ENCODE peak calls at places on chromosome 6, in ten cellular contexts. One of them, this sample, is unnamed.

GRCh38 chr6:97053643-97054411 is 129.3 kb downstream of the KLHL32 start:
- DNase-seq in HCT116: peak
- DNase-seq in body of pancreas: no peak
- DNase-seq in adrenal gland: no peak
- DNase-seq in GM12891: no peak
- DNase-seq in lower leg skin: no peak
- DNase-seq in uterus: no peak
- DNase-seq in A549: no peak
- DNase-seq in HepG2: no peak
- DNase-seq in heart left ventricle: no peak
- DNase-seq in this sample: no peak

GRCh38 chr6:56671160-56671559 is 28.5 kb upstream of the DST start:
- DNase-seq in uterus: no peak
- DNase-seq in heart left ventricle: no peak
- DNase-seq in GM12891: no peak
- DNase-seq in adrenal gland: no peak
- DNase-seq in HepG2: no peak
- DNase-seq in HCT116: no peak
- DNase-seq in body of pancreas: no peak
- DNase-seq in A549: no peak
- DNase-seq in lower leg skin: no peak
- DNase-seq in this sample: no peak

GRCh38 chr6:138450445-138450844 is 46.4 kb downstream of the HEBP2 start:
- DNase-seq in HCT116: no peak
- DNase-seq in uterus: no peak
- DNase-seq in lower leg skin: no peak
- DNase-seq in heart left ventricle: no peak
- DNase-seq in adrenal gland: no peak
- DNase-seq in body of pancreas: no peak
- DNase-seq in A549: no peak
- DNase-seq in GM12891: no peak
- DNase-seq in HepG2: no peak
- DNase-seq in this sample: no peak

GRCh38 chr6:126174697-126175096 is 165.2 kb upstream of the CENPW start:
- DNase-seq in lower leg skin: no peak
- DNase-seq in body of pancreas: no peak
- DNase-seq in HepG2: no peak
- DNase-seq in uterus: no peak
- DNase-seq in heart left ventricle: no peak
- DNase-seq in HCT116: no peak
- DNase-seq in adrenal gland: no peak
- DNase-seq in GM12891: no peak
- DNase-seq in A549: no peak
- DNase-seq in this sample: no peak

GRCh38 chr6:74645108-74645849 is 560.6 kb downstream of the COL12A1 start:
- DNase-seq in GM12891: no peak
- DNase-seq in body of pancreas: no peak
- DNase-seq in HCT116: no peak
- DNase-seq in lower leg skin: no peak
- DNase-seq in A549: no peak
- DNase-seq in heart left ventricle: no peak
- DNase-seq in adrenal gland: no peak
- DNase-seq in uterus: no peak
- DNase-seq in HepG2: no peak
- DNase-seq in this sample: no peak

GRCh38 chr6:33277663-33278391 is 904 bp downstream of the B3GALT4 start:
- DNase-seq in HCT116: no peak
- DNase-seq in heart left ventricle: no peak
- DNase-seq in GM12891: peak
- DNase-seq in body of pancreas: no peak
- DNase-seq in lower leg skin: no peak
- DNase-seq in uterus: no peak
- DNase-seq in adrenal gland: no peak
- DNase-seq in A549: no peak
- DNase-seq in HepG2: no peak
- DNase-seq in this sample: peak

GRCh38 chr6:80610821-80611220 is 504.4 kb downstream of the BCKDHB start:
- DNase-seq in HepG2: no peak
- DNase-seq in lower leg skin: no peak
- DNase-seq in A549: peak
- DNase-seq in GM12891: no peak
- DNase-seq in uterus: no peak
- DNase-seq in body of pancreas: no peak
- DNase-seq in HCT116: no peak
- DNase-seq in heart left ventricle: no peak
- DNase-seq in adrenal gland: no peak
- DNase-seq in this sample: no peak

GRCh38 chr6:119506631-119507174 is 157.1 kb upstream of the MAN1A1 start:
- DNase-seq in GM12891: no peak
- DNase-seq in heart left ventricle: no peak
- DNase-seq in lower leg skin: no peak
- DNase-seq in body of pancreas: no peak
- DNase-seq in HCT116: no peak
- DNase-seq in HepG2: no peak
- DNase-seq in uterus: no peak
- DNase-seq in A549: no peak
- DNase-seq in adrenal gland: no peak
- DNase-seq in this sample: no peak

GRCh38 chr6:73969982-73970960 is 274.3 kb downstream of the CD109 start:
- DNase-seq in GM12891: no peak
- DNase-seq in uterus: no peak
- DNase-seq in A549: peak
- DNase-seq in lower leg skin: no peak
- DNase-seq in adrenal gland: no peak
- DNase-seq in HCT116: peak
- DNase-seq in HepG2: peak
- DNase-seq in heart left ventricle: no peak
- DNase-seq in body of pancreas: no peak
- DNase-seq in this sample: no peak

GRCh38 chr6:125812394-125813231 is 21.9 kb downstream of the NCOA7 start:
- DNase-seq in uterus: no peak
- DNase-seq in adrenal gland: no peak
- DNase-seq in HCT116: no peak
- DNase-seq in body of pancreas: no peak
- DNase-seq in HepG2: no peak
- DNase-seq in heart left ventricle: no peak
- DNase-seq in lower leg skin: no peak
- DNase-seq in GM12891: no peak
- DNase-seq in A549: peak
- DNase-seq in this sample: no peak

GRCh38 chr6:105932440-105932839 is 153.7 kb upstream of the PRDM1 start:
- DNase-seq in body of pancreas: no peak
- DNase-seq in adrenal gland: no peak
- DNase-seq in HCT116: no peak
- DNase-seq in A549: no peak
- DNase-seq in uterus: no peak
- DNase-seq in GM12891: no peak
- DNase-seq in HepG2: no peak
- DNase-seq in lower leg skin: no peak
- DNase-seq in heart left ventricle: no peak
- DNase-seq in this sample: no peak

GRCh38 chr6:132401120-132401940 is at the start of gene MOXD1:
- DNase-seq in GM12891: peak
- DNase-seq in HepG2: no peak
- DNase-seq in adrenal gland: peak
- DNase-seq in heart left ventricle: peak
- DNase-seq in uterus: peak
- DNase-seq in body of pancreas: peak
- DNase-seq in HCT116: no peak
- DNase-seq in lower leg skin: no peak
- DNase-seq in A549: peak
- DNase-seq in this sample: peak

GRCh38 chr6:13681305-13682061 is 30.2 kb downstream of the RANBP9 start:
- DNase-seq in body of pancreas: no peak
- DNase-seq in heart left ventricle: no peak
- DNase-seq in A549: no peak
- DNase-seq in uterus: no peak
- DNase-seq in GM12891: no peak
- DNase-seq in lower leg skin: no peak
- DNase-seq in HCT116: no peak
- DNase-seq in HepG2: no peak
- DNase-seq in adrenal gland: no peak
- DNase-seq in this sample: no peak

GRCh38 chr6:11185204-11185842 is 47.1 kb downstream of the NEDD9 start:
- DNase-seq in heart left ventricle: no peak
- DNase-seq in HCT116: no peak
- DNase-seq in A549: no peak
- DNase-seq in lower leg skin: no peak
- DNase-seq in body of pancreas: no peak
- DNase-seq in HepG2: no peak
- DNase-seq in GM12891: no peak
- DNase-seq in uterus: no peak
- DNase-seq in adrenal gland: no peak
- DNase-seq in this sample: no peak
- TF ChIP-seq POLR2A in heart left ventricle: no peak
- TF ChIP-seq POLR2A in HCT116: no peak
- TF ChIP-seq POLR2A in A549: no peak
- TF ChIP-seq POLR2A in lower leg skin: no peak
- TF ChIP-seq POLR2A in body of pancreas: no peak
- TF ChIP-seq POLR2A in HepG2: no peak
- TF ChIP-seq POLR2A in GM12891: no peak
- TF ChIP-seq POLR2A in uterus: no peak
- TF ChIP-seq POLR2A in adrenal gland: no peak
- TF ChIP-seq POLR2A in this sample: no peak

GRCh38 chr6:7723554-7723953 is 2.3 kb upstream of the BMP6 start:
- DNase-seq in heart left ventricle: no peak
- DNase-seq in lower leg skin: no peak
- DNase-seq in uterus: no peak
- DNase-seq in A549: no peak
- DNase-seq in adrenal gland: no peak
- DNase-seq in HepG2: no peak
- DNase-seq in HCT116: no peak
- DNase-seq in body of pancreas: no peak
- DNase-seq in GM12891: no peak
- DNase-seq in this sample: no peak
- TF ChIP-seq POLR2A in heart left ventricle: no peak
- TF ChIP-seq POLR2A in lower leg skin: no peak
- TF ChIP-seq POLR2A in uterus: no peak
- TF ChIP-seq POLR2A in A549: no peak
- TF ChIP-seq POLR2A in adrenal gland: no peak
- TF ChIP-seq POLR2A in HepG2: no peak
- TF ChIP-seq POLR2A in HCT116: no peak
- TF ChIP-seq POLR2A in body of pancreas: no peak
- TF ChIP-seq POLR2A in GM12891: no peak
- TF ChIP-seq POLR2A in this sample: no peak

GRCh38 chr6:4426916-4427315 is 291.5 kb upstream of the ECI2 start:
- DNase-seq in uterus: no peak
- DNase-seq in heart left ventricle: no peak
- DNase-seq in GM12891: no peak
- DNase-seq in HCT116: no peak
- DNase-seq in HepG2: no peak
- DNase-seq in body of pancreas: no peak
- DNase-seq in A549: no peak
- DNase-seq in adrenal gland: no peak
- DNase-seq in lower leg skin: no peak
- DNase-seq in this sample: no peak
- TF ChIP-seq POLR2A in uterus: no peak
- TF ChIP-seq POLR2A in heart left ventricle: no peak
- TF ChIP-seq POLR2A in GM12891: no peak
- TF ChIP-seq POLR2A in HCT116: no peak
- TF ChIP-seq POLR2A in HepG2: no peak
- TF ChIP-seq POLR2A in body of pancreas: no peak
- TF ChIP-seq POLR2A in A549: no peak
- TF ChIP-seq POLR2A in adrenal gland: no peak
- TF ChIP-seq POLR2A in lower leg skin: no peak
- TF ChIP-seq POLR2A in this sample: no peak

GRCh38 chr6:113631616-113632015 is 225.5 kb upstream of the MARCKS start:
- DNase-seq in adrenal gland: no peak
- DNase-seq in heart left ventricle: no peak
- DNase-seq in lower leg skin: no peak
- DNase-seq in uterus: no peak
- DNase-seq in GM12891: no peak
- DNase-seq in HCT116: no peak
- DNase-seq in A549: no peak
- DNase-seq in HepG2: no peak
- DNase-seq in body of pancreas: no peak
- DNase-seq in this sample: no peak

GRCh38 chr6:113630365-113630737 is 226.8 kb upstream of the MARCKS start:
- DNase-seq in lower leg skin: no peak
- DNase-seq in body of pancreas: no peak
- DNase-seq in GM12891: no peak
- DNase-seq in adrenal gland: no peak
- DNase-seq in HepG2: no peak
- DNase-seq in A549: no peak
- DNase-seq in heart left ventricle: no peak
- DNase-seq in uterus: no peak
- DNase-seq in HCT116: no peak
- DNase-seq in this sample: no peak

GRCh38 chr6:113632220-113632864 is 224.8 kb upstream of the MARCKS start:
- DNase-seq in uterus: no peak
- DNase-seq in body of pancreas: peak
- DNase-seq in heart left ventricle: peak
- DNase-seq in lower leg skin: peak
- DNase-seq in GM12891: no peak
- DNase-seq in HepG2: peak
- DNase-seq in adrenal gland: peak
- DNase-seq in HCT116: peak
- DNase-seq in A549: peak
- DNase-seq in this sample: no peak

GRCh38 chr6:113629940-113630339 is 227.2 kb upstream of the MARCKS start:
- DNase-seq in HepG2: no peak
- DNase-seq in A549: no peak
- DNase-seq in body of pancreas: no peak
- DNase-seq in lower leg skin: no peak
- DNase-seq in heart left ventricle: peak
- DNase-seq in GM12891: no peak
- DNase-seq in HCT116: no peak
- DNase-seq in adrenal gland: no peak
- DNase-seq in uterus: no peak
- DNase-seq in this sample: no peak

GRCh38 chr6:113630738-113631535 is 226.2 kb upstream of the MARCKS start:
- DNase-seq in lower leg skin: no peak
- DNase-seq in HCT116: no peak
- DNase-seq in A549: no peak
- DNase-seq in heart left ventricle: peak
- DNase-seq in GM12891: no peak
- DNase-seq in uterus: no peak
- DNase-seq in HepG2: no peak
- DNase-seq in body of pancreas: no peak
- DNase-seq in adrenal gland: no peak
- DNase-seq in this sample: no peak
- TF ChIP-seq POLR2A in lower leg skin: no peak
- TF ChIP-seq POLR2A in HCT116: no peak
- TF ChIP-seq POLR2A in A549: no peak
- TF ChIP-seq POLR2A in heart left ventricle: no peak
- TF ChIP-seq POLR2A in GM12891: peak
- TF ChIP-seq POLR2A in uterus: no peak
- TF ChIP-seq POLR2A in HepG2: no peak
- TF ChIP-seq POLR2A in body of pancreas: no peak
- TF ChIP-seq POLR2A in adrenal gland: no peak
- TF ChIP-seq POLR2A in this sample: no peak

This sample was measured in spleen.